ENCODE peak calls at places on chromosome 18, in five cellular contexts. Z is GM23338, Q is A549, G is T follicular helper cell, T is left kidney. P is an unnamed sample.

GRCh38 chr18:35143615-35144596 is 96.9 kb upstream of the ZNF397 start:
- DNase-seq in Z (peak; percentile 87), Q (peak; percentile 19), G (peak; percentile 12), T (peak; percentile 80), P (no peak)

GRCh38 chr18:7870855-7871254 is 303.7 kb downstream of the PTPRM start:
- DNase-seq in Z (no peak), Q (no peak), G (no peak), T (peak; percentile 26), P (no peak)

GRCh38 chr18:43524260-43524659 is 247.0 kb upstream of the SYT4 start:
- DNase-seq in Z (no peak), Q (no peak), G (no peak), T (no peak), P (no peak)

GRCh38 chr18:49178736-49179135 is 228.0 kb upstream of the SMAD7 start:
- DNase-seq in Z (peak; percentile 25), Q (peak; percentile 10), G (no peak), T (peak; percentile 57), P (no peak)

GRCh38 chr18:48473816-48474215 is 64.6 kb upstream of the ZBTB7C start:
- DNase-seq in Z (no peak), Q (no peak), G (no peak), T (no peak), P (no peak)

GRCh38 chr18:27808678-27809077 is 368.3 kb downstream of the CDH2 start:
- DNase-seq in Z (no peak), Q (no peak), G (no peak), T (no peak), P (no peak)

GRCh38 chr18:30450927-30451326 is 591.6 kb downstream of the DSC3 start:
- DNase-seq in Z (no peak), Q (no peak), G (no peak), T (no peak), P (no peak)

GRCh38 chr18:37689841-37690240 is 124.2 kb upstream of the CELF4 start:
- DNase-seq in Z (no peak), Q (no peak), G (no peak), T (no peak), P (no peak)

GRCh38 chr18:31942301-31942998 is 478 bp downstream of the TRAPPC8 start:
- DNase-seq in Z (peak; percentile 52), Q (peak; percentile 7), G (no peak), T (peak; percentile 81), P (no peak)

GRCh38 chr18:75799449-75800330 is 372.2 kb upstream of the SMIM21 start:
- DNase-seq in Z (no peak), Q (no peak), G (no peak), T (no peak), P (no peak)

GRCh38 chr18:48932822-48933510 is 17.8 kb downstream of the SMAD7 start:
- DNase-seq in Z (no peak), Q (no peak), G (no peak), T (no peak), P (no peak)

GRCh38 chr18:74292541-74292858 is 737 bp upstream of the CYB5A start:
- DNase-seq in Z (no peak), Q (no peak), G (no peak), T (no peak), P (no peak)

GRCh38 chr18:75492897-75493296 is 65.4 kb upstream of the SMIM21 start:
- DNase-seq in Z (no peak), Q (no peak), G (no peak), T (no peak), P (no peak)